ENCODE peak calls at places on chromosomes 3 and 15, in four cellular contexts. T, S, F and J are unnamed samples.

GRCh38 chr3:12541625-12542024 is 3.7 kb downstream of the MKRN2OS start:
- DNase-seq in F (no peak), S (no peak), T (no peak), J (no peak)

GRCh38 chr3:105752791-105753415 is 115.9 kb downstream of the CBLB start:
- DNase-seq in S (no peak), T (no peak), F (no peak), J (no peak)

GRCh38 chr3:188673509-188674239 is 498.1 kb upstream of the TPRG1 start:
- DNase-seq in S (no peak), T (no peak), F (no peak), J (no peak)

GRCh38 chr3:187197255-187197654 is at the start of gene RTP1:
- DNase-seq in S (no peak), T (no peak), F (no peak), J (no peak)

GRCh38 chr3:151230644-151231043 is 27.6 kb upstream of the GPR171 start:
- DNase-seq in S (no peak), T (no peak), F (no peak), J (no peak)

GRCh38 chr3:32487781-32488526 is 14.7 kb downstream of the CMTM6 start:
- DNase-seq in T (no peak), F (no peak), S (no peak), J (no peak)

GRCh38 chr3:97658670-97659285 is 105.8 kb upstream of the ARL6 start:
- DNase-seq in S (peak; percentile 21), F (peak; percentile 7), T (peak; percentile 8), J (peak; percentile 12)

GRCh38 chr3:188082040-188082439 is 71.9 kb upstream of the LPP start:
- DNase-seq in F (no peak), T (no peak), S (no peak), J (no peak)

GRCh38 chr15:66679657-66680108 is 22.4 kb upstream of the SMAD6 start:
- DNase-seq in T (no peak), F (peak; percentile 92), S (peak; percentile 89), J (no peak)

DNA sequence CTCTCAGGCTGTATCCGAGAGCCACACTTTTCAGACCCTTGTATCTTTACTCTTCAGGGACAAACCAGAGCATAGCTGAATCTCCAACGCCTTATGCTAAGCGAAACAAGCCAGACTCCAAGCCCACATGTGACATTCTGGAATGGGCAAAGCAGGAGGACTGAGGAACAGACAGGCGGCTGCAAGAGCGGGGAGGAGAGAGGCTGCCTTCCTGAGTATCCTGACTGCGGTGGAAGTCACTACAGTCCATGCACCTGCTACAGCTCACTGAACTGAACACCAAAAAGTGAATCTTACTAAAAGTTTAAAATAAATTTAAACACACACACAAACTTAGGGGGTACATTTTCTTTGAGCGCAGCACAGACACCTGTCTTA is 1.5 kb downstream of the CYFIP1 start:
- DNase-seq in T (no peak), F (no peak), S (no peak), J (no peak)
- H3K4me3 ChIP-seq in T (peak overlapping the region; percentile 95), F (peak overlapping the region; percentile 79), S (peak overlapping the region; percentile 96), J (peak overlapping the region; percentile 100)

GRCh38 chr15:40081691-40082194 is 26.9 kb downstream of the BMF start:
- DNase-seq in S (peak; percentile 96), T (no peak), F (peak; percentile 46), J (no peak)
- TF ChIP-seq CTCF in S (peak; percentile 33), T (no peak), F (no peak), J (no peak)

GRCh38 chr3:194272221-194272620 is 78.9 kb downstream of the CPN2 start:
- DNase-seq in T (no peak), S (no peak), F (no peak), J (no peak)
- TF ChIP-seq TCF7L2 in T (no peak), S (no peak), F (no peak), J (no peak)

DNA sequence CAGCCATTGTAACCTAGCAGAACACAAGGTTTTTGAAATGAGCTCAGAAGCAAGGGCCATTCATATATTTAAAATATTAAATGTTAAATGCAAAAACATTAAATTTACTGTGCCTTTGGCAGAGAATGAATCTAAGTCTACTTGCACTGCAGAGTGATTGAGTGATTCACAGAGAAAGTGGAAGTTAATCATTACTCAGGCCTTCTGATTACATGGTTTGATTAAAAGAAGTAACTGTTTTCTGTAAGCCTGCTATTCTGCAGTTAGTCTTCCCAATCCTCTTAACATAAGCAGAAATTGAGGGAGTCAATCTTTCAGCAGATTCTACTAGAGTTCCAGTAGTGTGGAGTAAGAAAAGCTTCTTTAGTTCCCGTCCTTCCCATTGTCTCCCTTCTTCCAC is 1.5 kb downstream of the NLGN1 start:
- DNase-seq in S (no peak), F (no peak), T (no peak), J (no peak)
- H3K4me3 ChIP-seq in S (no peak overlapping the region), F (no peak overlapping the region), T (no peak overlapping the region), J (no peak overlapping the region)

GRCh38 chr3:80682235-80682634 is 914.4 kb upstream of the ROBO1 start:
- DNase-seq in T (no peak), S (no peak), F (no peak), J (no peak)

GRCh38 chr3:80675790-80676189 is 908.0 kb upstream of the ROBO1 start:
- DNase-seq in F (no peak), T (no peak), S (no peak), J (no peak)

GRCh38 chr3:80677796-80678195 is 910.0 kb upstream of the ROBO1 start:
- DNase-seq in F (no peak), T (no peak), S (no peak), J (no peak)

DNA sequence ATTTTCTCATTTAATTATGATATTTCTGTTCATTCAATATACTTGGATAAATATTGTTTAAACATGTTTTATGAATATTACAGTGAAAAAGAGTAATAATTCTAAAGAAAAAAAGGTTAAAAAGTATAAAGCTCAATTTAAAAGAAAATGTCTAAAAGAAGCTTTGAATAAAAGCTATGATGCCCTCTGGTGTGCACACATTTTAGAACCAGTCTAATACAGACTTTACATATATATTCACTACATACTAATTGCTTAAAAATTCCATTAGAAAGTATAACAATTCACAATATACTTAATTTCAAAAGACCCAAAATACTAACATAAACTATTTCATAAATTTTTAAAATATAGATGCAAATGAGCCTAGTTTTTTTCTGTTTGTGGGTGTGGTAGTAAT is 909.1 kb upstream of the ROBO1 start:
- DNase-seq in F (no peak), T (no peak), S (no peak), J (no peak)
- TF ChIP-seq CTCF in F (no peak), T (no peak), S (no peak), J (no peak)

DNA sequence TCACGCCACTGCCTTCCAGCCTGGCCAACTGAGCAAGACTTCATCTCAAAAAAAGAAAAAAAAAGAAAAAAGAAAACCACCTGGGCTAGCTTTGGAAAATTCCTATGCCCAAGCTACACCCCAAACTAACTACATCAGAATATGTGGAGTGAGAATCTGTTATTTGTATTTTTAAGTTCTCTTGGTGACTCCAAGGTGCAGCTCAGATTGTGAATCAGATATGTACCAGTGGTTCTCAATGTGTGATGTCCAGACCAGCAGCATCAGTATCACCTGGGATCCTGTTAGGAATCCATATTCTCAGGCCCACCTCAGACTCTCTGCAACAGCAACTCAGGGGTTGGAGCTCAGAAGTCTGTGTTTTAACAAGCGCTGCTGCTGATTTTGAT is 376.8 kb downstream of the EDEM1 start:
- DNase-seq in S (no peak), F (no peak), T (no peak), J (no peak)
- TF ChIP-seq TCF7L2 in S (no peak), F (no peak), T (no peak), J (no peak)

GRCh38 chr3:44058022-44058867 is 183.4 kb upstream of the TOPAZ1 start:
- DNase-seq in S (no peak), T (no peak), F (no peak), J (no peak)
- H3K4me3 ChIP-seq in S (no peak overlapping the region), T (no peak overlapping the region), F (no peak overlapping the region), J (no peak overlapping the region)

GRCh38 chr3:25565807-25566206 is 98.9 kb downstream of the TOP2B start:
- DNase-seq in S (no peak), T (no peak), F (no peak), J (no peak)

GRCh38 chr3:25568525-25569078 is 96.1 kb downstream of the TOP2B start:
- DNase-seq in F (no peak), S (no peak), T (no peak), J (no peak)

GRCh38 chr3:25567390-25567789 is 97.3 kb downstream of the TOP2B start:
- DNase-seq in F (no peak), T (no peak), S (no peak), J (no peak)

GRCh38 chr3:25567806-25568524 is 96.7 kb downstream of the TOP2B start:
- DNase-seq in T (no peak), S (no peak), F (no peak), J (no peak)

DNA sequence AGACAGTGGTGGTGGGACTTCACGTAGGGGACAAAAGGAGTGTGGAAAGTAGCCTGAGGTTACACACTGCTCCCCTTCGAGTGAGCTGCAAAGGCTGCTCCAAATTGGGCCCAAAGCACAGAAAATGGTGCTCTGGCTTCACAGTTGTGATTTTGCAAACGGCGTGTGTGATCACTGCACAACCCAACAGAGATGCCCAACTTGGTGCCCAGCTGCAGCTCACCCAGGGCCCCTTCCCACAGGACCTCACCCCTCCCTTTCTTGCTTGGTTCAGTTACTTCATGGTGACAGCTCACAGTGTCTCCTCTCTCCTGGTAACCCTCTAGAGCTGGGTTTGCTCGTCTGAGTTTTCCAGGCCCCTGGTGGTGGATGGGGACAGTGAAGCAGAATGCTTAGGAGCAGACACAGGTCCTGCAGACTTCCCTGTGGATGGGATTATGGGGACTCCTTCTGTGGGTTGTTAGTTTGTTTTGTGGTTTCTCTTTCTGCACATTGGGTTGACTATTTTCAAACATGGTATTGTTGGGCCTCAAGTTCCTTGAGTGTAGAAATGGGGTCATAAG is 98.3 kb downstream of the TOP2B start:
- DNase-seq in T (no peak), F (peak; percentile 30), S (no peak), J (no peak)
- TF ChIP-seq CTCF in T (peak; percentile 13), F (peak; percentile 6), S (no peak), J (no peak)

DNA sequence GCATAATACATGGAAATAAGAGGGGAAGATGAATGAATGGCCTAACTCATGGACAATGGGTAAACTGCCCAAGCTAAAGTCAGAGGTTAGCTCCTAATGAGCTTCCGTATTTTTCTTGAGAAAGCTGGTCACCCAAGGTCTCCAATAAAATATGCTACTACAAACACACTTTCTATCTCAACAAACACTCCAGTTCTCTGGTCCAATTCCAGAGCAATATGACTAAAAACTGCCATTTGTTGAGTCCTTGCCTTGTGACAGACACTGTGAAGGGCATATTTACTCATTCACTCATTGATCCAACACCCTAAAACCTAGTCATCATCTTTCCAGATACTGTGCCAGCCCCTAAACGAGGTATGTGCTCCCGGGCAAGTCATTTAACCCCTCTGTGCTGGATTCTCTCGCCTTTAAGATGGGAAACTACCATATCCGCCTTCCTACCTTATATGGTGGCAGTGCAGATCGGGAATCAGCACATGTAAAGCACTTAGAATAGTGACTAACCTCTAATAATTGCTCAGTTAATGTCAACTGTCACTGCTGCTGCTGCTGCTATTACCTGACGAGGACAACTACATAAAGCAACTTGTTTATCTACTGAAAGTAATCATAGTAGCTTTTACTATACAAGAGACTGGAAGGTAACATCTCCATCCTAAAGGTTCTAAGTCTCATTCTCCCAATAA is 89.0 kb downstream of the XXYLT1 start:
- DNase-seq in T (no peak), S (no peak), F (no peak), J (no peak)
- TF ChIP-seq TCF7L2 in T (no peak), S (no peak), F (no peak), J (no peak)

DNA sequence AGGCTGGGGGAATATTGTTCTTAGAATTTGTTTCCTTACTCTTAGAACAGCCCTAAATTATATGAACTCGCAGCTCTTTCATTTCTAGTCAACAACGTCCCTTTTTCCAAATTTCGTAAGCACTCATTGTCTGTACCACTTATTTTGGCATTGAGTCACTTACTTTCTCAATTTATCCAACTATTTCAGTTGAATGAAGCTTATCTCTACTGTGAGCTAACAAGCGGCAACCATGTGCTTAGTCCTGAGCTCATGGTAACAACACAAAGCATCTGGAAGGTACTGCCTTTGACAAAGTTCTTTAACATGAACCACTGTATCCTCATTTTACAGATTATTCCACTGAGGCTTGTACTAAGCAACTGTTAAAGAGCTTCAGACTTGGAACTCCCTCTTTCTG is 191.1 kb downstream of the GREM1 start:
- DNase-seq in F (no peak), S (no peak), T (no peak), J (no peak)
- H3K4me3 ChIP-seq in F (no peak overlapping the region), S (no peak overlapping the region), T (no peak overlapping the region), J (no peak overlapping the region)